ENCODE peak calls at places on chromosomes 5 and 9, in five cellular contexts. A, E, K, U and V are unnamed samples.

GRCh38 chr9:108087781-108088180 is 598.2 kb upstream of the KLF4 start:
- DNase-seq in A (no peak), E (peak; percentile 46), K (no peak), U (no peak), V (no peak)

GRCh38 chr5:66207800-66208561 is 63.9 kb downstream of the SREK1 start:
- DNase-seq in A (no peak), E (no peak), K (no peak), U (no peak), V (no peak)

GRCh38 chr9:135017916-135018915 is 69.3 kb upstream of the OLFM1 start:
- DNase-seq in A (no peak), E (no peak), K (no peak), U (no peak), V (no peak)

GRCh38 chr9:104774831-104775573 is 11.1 kb downstream of the NIPSNAP3B start:
- DNase-seq in A (no peak), E (no peak), K (no peak), U (peak; percentile 48), V (no peak)

GRCh38 chr5:88940712-88941111 is 57.7 kb upstream of the MEF2C start:
- DNase-seq in A (no peak), E (no peak), K (no peak), U (no peak), V (no peak)

GRCh38 chr9:5783982-5784381 is 48.9 kb downstream of the ERMP1 start:
- DNase-seq in A (no peak), E (no peak), K (no peak), U (no peak), V (no peak)

GRCh38 chr5:173721259-173722232 is 105.1 kb upstream of the BOD1 start:
- DNase-seq in A (no peak), E (peak; percentile 28), K (no peak), U (no peak), V (no peak)

GRCh38 chr5:94968507-94969095 is 316.3 kb downstream of the MCTP1 start:
- DNase-seq in A (peak; percentile 62), E (no peak), K (no peak), U (peak; percentile 21), V (no peak)

GRCh38 chr9:96218821-96219614 is 83.0 kb downstream of the HSD17B3 start:
- DNase-seq in A (no peak), E (no peak), K (peak; percentile 44), U (no peak), V (no peak)

GRCh38 chr5:175814676-175815075 is 56.7 kb upstream of the CPLX2 start:
- DNase-seq in A (no peak), E (no peak), K (no peak), U (no peak), V (no peak)

GRCh38 chr5:137695651-137696428 is 40.0 kb downstream of the KLHL3 start:
- DNase-seq in A (peak; percentile 84), E (no peak), K (no peak), U (peak; percentile 30), V (no peak)

GRCh38 chr9:129202613-129203555 is 24.8 kb upstream of the IER5L start:
- DNase-seq in A (peak; percentile 87), E (peak; percentile 70), K (peak; percentile 94), U (peak; percentile 91), V (peak; percentile 88)

GRCh38 chr5:92678576-92679105 is 902.4 kb downstream of the NR2F1-AS1 start:
- DNase-seq in A (no peak), E (no peak), K (no peak), U (no peak), V (no peak)

GRCh38 chr5:140632366-140633080 is 452 bp downstream of the CD14 start:
- DNase-seq in A (peak; percentile 74), E (peak; percentile 59), K (peak; percentile 60), U (peak; percentile 52), V (peak; percentile 34)

GRCh38 chr5:158463971-158464370 is 605.0 kb upstream of the CLINT1 start:
- DNase-seq in A (no peak), E (peak; percentile 24), K (no peak), U (no peak), V (no peak)

GRCh38 chr9:129084087-129084486 is 3.2 kb downstream of the DOLPP1 start:
- DNase-seq in A (no peak), E (no peak), K (no peak), U (no peak), V (no peak)

GRCh38 chr9:73839471-73839870 is 657.7 kb upstream of the RORB start:
- DNase-seq in A (no peak), E (no peak), K (no peak), U (no peak), V (no peak)

GRCh38 chr5:180818942-180819341 is 16.3 kb upstream of the MGAT1 start:
- DNase-seq in A (no peak), E (no peak), K (no peak), U (no peak), V (no peak)

GRCh38 chr9:105283795-105284194 is 39.3 kb downstream of the SLC44A1 start:
- DNase-seq in A (no peak), E (no peak), K (no peak), U (no peak), V (no peak)

GRCh38 chr5:26847041-26847736 is 191.2 kb downstream of the CDH9 start:
- DNase-seq in A (no peak), E (no peak), K (no peak), U (no peak), V (no peak)

GRCh38 chr5:168651654-168652053 is 72.5 kb upstream of the PANK3 start:
- DNase-seq in A (no peak), E (no peak), K (no peak), U (no peak), V (no peak)

GRCh38 chr5:107455111-107455544 is 215.6 kb downstream of the EFNA5 start:
- DNase-seq in A (no peak), E (no peak), K (no peak), U (no peak), V (no peak)

GRCh38 chr9:93949694-93950449 is 5.3 kb downstream of the BARX1 start:
- DNase-seq in A (no peak), E (no peak), K (no peak), U (no peak), V (no peak)

GRCh38 chr9:130549093-130549735 is 30.2 kb upstream of the FUBP3 start:
- DNase-seq in A (peak; percentile 6), E (no peak), K (no peak), U (no peak), V (no peak)

GRCh38 chr5:145903862-145904261 is 31.0 kb upstream of the GRXCR2 start:
- DNase-seq in A (no peak), E (no peak), K (no peak), U (no peak), V (no peak)

GRCh38 chr5:115978779-115979178 is 16.5 kb downstream of the LVRN start:
- DNase-seq in A (no peak), E (no peak), K (no peak), U (no peak), V (no peak)

GRCh38 chr9:136943291-136944093 is 1.0 kb downstream of the FBXW5 start:
- DNase-seq in A (peak; percentile 53), E (no peak), K (no peak), U (peak; percentile 27), V (no peak)

GRCh38 chr9:135306699-135307098 is 172.9 kb upstream of the PPP1R26 start:
- DNase-seq in A (no peak), E (no peak), K (no peak), U (no peak), V (no peak)

GRCh38 chr5:180173875-180174586 is 35.0 kb downstream of the RASGEF1C start:
- DNase-seq in A (no peak), E (peak; percentile 9), K (no peak), U (no peak), V (no peak)

DNA sequence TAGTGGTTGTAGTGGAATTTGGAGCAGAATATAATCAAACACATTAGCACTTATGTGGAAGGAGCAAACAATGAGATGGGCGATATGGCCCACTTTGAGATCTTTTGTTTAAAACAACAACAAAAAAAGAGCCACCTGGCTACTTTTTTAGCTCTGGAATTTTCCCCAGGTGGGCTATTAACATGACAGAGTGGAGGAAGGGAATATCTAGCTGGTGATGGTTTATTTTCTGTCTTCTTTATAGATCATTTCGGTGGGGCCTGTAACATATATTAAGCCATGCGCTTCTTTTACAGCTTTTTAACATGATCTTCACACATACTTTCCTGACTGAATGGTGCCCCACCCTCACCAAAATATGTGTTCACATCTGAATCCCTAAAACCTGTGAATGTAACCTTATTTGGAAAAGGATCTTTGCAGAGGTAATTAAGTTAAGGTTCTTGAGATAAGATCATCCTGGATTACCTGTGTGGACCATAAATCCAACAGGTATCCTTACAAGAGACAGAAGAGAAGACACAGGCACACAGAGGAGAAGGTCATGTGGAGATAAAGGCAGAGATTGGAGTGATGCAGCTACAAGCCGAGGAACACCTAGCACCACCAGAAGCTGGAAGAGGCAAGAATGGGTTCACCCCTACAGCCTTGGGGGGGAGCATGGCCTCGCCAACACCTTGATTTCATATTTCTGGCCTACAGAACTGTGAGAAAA is 16.6 kb upstream of the ENTREP1 start:
- DNase-seq in A (no peak), E (no peak), K (no peak), U (no peak), V (no peak)
- H3K9me3 ChIP-seq in A (peaks cover 11% of the 10 kb centered on the region), E (peaks cover 8% of the 10 kb centered on the region), K (peaks cover 6% of the 10 kb centered on the region), U (no peaks in the 10 kb centered on the region), V (no peaks in the 10 kb centered on the region)

GRCh38 chr5:178774446-178774845 is 44.0 kb upstream of the ZNF354A start:
- DNase-seq in A (no peak), E (no peak), K (no peak), U (no peak), V (no peak)
- H3K9me3 ChIP-seq in A (no peaks in the 10 kb centered on the region), E (no peaks in the 10 kb centered on the region), K (no peaks in the 10 kb centered on the region), U (no peaks in the 10 kb centered on the region), V (no peaks in the 10 kb centered on the region)

DNA sequence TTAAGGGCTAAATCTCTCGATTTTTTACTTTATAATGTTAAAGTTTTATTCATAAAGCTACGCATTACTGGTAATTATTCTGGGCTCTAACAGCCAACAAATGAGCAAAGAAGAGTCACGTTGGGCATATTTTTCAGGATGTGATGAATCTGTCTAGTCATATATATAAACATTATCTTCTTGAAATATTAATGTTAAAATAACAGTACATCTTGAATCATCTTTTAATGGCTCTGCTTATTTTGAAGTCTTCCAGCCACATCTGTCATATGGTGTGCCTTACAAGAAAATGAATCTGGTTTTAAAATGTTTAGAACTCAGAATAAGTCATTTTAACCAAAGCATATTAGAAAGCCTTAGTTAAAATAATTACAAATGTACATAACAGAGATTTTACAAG is 96.9 kb downstream of the CWC27 start:
- DNase-seq in A (no peak), E (no peak), K (no peak), U (no peak), V (no peak)
- H3K9me3 ChIP-seq in A (no peaks in the 10 kb centered on the region), E (no peaks in the 10 kb centered on the region), K (no peaks in the 10 kb centered on the region), U (no peaks in the 10 kb centered on the region), V (no peaks in the 10 kb centered on the region)

GRCh38 chr5:50301756-50302155 is 139.3 kb downstream of the EMB start:
- DNase-seq in A (no peak), E (no peak), K (no peak), U (no peak), V (no peak)

GRCh38 chr5:50300878-50301277 is 140.2 kb downstream of the EMB start:
- DNase-seq in A (no peak), E (no peak), K (no peak), U (no peak), V (no peak)

GRCh38 chr5:50302815-50303490 is 138.1 kb downstream of the EMB start:
- DNase-seq in A (no peak), E (no peak), K (no peak), U (no peak), V (no peak)

DNA sequence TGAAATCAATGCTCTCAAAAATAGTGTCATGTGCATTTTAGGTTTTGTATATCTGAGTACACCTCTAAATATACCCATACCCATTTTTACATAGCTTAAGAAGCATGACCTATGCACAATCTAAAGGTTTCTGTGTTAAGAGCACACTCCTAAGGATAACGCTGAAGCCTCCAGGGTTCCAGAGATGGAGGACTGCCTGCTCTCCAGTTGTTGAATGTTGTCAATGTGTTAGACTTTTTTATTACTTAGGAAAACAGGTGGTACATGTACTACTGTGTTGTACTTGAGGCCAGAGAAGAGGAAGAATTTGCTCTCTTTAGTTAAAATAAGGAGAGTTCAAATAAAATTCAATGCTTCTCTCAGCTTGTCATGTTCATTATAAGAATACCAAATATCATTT is 141.2 kb downstream of the EMB start:
- DNase-seq in A (no peak), E (no peak), K (no peak), U (no peak), V (no peak)
- H3K9me3 ChIP-seq in A (no peaks in the 10 kb centered on the region), E (no peaks in the 10 kb centered on the region), K (no peaks in the 10 kb centered on the region), U (no peaks in the 10 kb centered on the region), V (peaks cover 2% of the 10 kb centered on the region)